ENCODE peak calls at places on chromosomes 11 and 22, in nine cellular contexts. Y is OCI-LY7; E is left colon; I is mesenteric fat pad; F is AG09309; C is A549; X is PC-9; M is CD8-positive, alpha-beta T cell; L is cardiac fibroblast. Z is an unnamed sample.

GRCh38 chr11:9069861-9070470 is 21.4 kb downstream of the SCUBE2 start:
- DNase-seq in Y (no peak), E (no peak), I (no peak), F (no peak), C (no peak), X (no peak), M (no peak), L (no peak), Z (no peak)

GRCh38 chr11:108912587-108912986 is 247.7 kb downstream of the DDX10 start:
- DNase-seq in Y (no peak), E (no peak), I (no peak), F (no peak), C (no peak), X (no peak), M (no peak), L (peak), Z (peak)

GRCh38 chr11:132456735-132457328 is 1075.5 kb downstream of the OPCML start:
- DNase-seq in Y (no peak), E (no peak), I (no peak), F (no peak), C (no peak), X (no peak), M (no peak), L (no peak), Z (no peak)

GRCh38 chr11:104704888-104705287 is 193.4 kb downstream of the CASP12 start:
- DNase-seq in Y (no peak), E (no peak), I (no peak), F (no peak), C (no peak), X (no peak), M (no peak), L (no peak), Z (no peak)

GRCh38 chr11:133892584-133893380 is 47.5 kb upstream of the SPATA19 start:
- DNase-seq in Y (no peak), E (no peak), I (peak), F (no peak), C (no peak), X (no peak), M (no peak), L (no peak), Z (no peak)

GRCh38 chr11:130476200-130476921 is 27.9 kb downstream of the ADAMTS15 start:
- DNase-seq in Y (no peak), E (no peak), I (no peak), F (no peak), C (no peak), X (no peak), M (no peak), L (no peak), Z (no peak)

GRCh38 chr11:57778318-57779037 is 16.9 kb downstream of the CTNND1 start:
- DNase-seq in Y (no peak), E (peak), I (no peak), F (peak), C (peak), X (peak), M (no peak), L (peak), Z (peak)

GRCh38 chr11:133064152-133064877 is 468.0 kb downstream of the OPCML start:
- DNase-seq in Y (no peak), E (peak), I (no peak), F (no peak), C (peak), X (no peak), M (no peak), L (peak), Z (peak)

GRCh38 chr11:18383388-18384156 is 10.8 kb upstream of the LDHA start:
- DNase-seq in Y (peak), E (peak), I (no peak), F (peak), C (peak), X (peak), M (peak), L (peak), Z (peak)

GRCh38 chr11:86818466-86819282 is 18.3 kb downstream of the PRSS23 start:
- DNase-seq in Y (peak), E (no peak), I (no peak), F (peak), C (peak), X (peak), M (no peak), L (peak), Z (peak)

GRCh38 chr22:28917747-28918543 is 34.6 kb downstream of the ZNRF3 start:
- DNase-seq in Y (peak), E (peak), I (peak), F (no peak), C (peak), X (no peak), M (no peak), L (no peak), Z (peak)

GRCh38 chr11:28767574-28767973 is 659.4 kb downstream of the METTL15 start:
- DNase-seq in Y (no peak), E (no peak), I (no peak), F (no peak), C (no peak), X (no peak), M (no peak), L (peak), Z (no peak)